ENCODE peak calls at places on chromosome 11, in six cellular contexts. One of them, this sample, is unnamed.

GRCh38 chr11:125114518-125114917 is 3.1 kb upstream of the TMEM218 start:
- DNase-seq in K562: no peak
- DNase-seq in HepG2: peak; percentile 49
- DNase-seq in SK-N-SH: no peak
- DNase-seq in HCT116: peak; percentile 34
- DNase-seq in GM12878: no peak
- DNase-seq in this sample: no peak

GRCh38 chr11:92227233-92227593 is 2.6 kb downstream of the FAT3 start:
- DNase-seq in HepG2: no peak
- DNase-seq in HCT116: no peak
- DNase-seq in GM12878: no peak
- DNase-seq in K562: no peak
- DNase-seq in SK-N-SH: peak; percentile 49
- DNase-seq in this sample: no peak

GRCh38 chr11:73308003-73308962 is at the start of gene ARHGEF17:
- DNase-seq in K562: peak; percentile 72
- DNase-seq in GM12878: no peak
- DNase-seq in HepG2: peak; percentile 78
- DNase-seq in HCT116: peak; percentile 34
- DNase-seq in SK-N-SH: peak; percentile 91
- DNase-seq in this sample: peak; percentile 96

GRCh38 chr11:59918987-59919589 is 19.1 kb upstream of the OOSP1 start:
- DNase-seq in GM12878: no peak
- DNase-seq in HepG2: peak; percentile 18
- DNase-seq in HCT116: peak; percentile 56
- DNase-seq in SK-N-SH: peak; percentile 29
- DNase-seq in K562: peak; percentile 34
- DNase-seq in this sample: peak; percentile 40

GRCh38 chr11:11069741-11070550 is 212.1 kb upstream of the ZBED5 start:
- DNase-seq in K562: no peak
- DNase-seq in HepG2: no peak
- DNase-seq in HCT116: no peak
- DNase-seq in SK-N-SH: no peak
- DNase-seq in GM12878: no peak
- DNase-seq in this sample: no peak

GRCh38 chr11:72962084-72962483 is 147.9 kb downstream of the ATG16L2 start:
- DNase-seq in HCT116: no peak
- DNase-seq in SK-N-SH: no peak
- DNase-seq in K562: no peak
- DNase-seq in GM12878: no peak
- DNase-seq in HepG2: no peak
- DNase-seq in this sample: no peak

GRCh38 chr11:74086242-74086884 is 77.5 kb upstream of the UCP3 start:
- DNase-seq in HepG2: no peak
- DNase-seq in GM12878: no peak
- DNase-seq in K562: peak; percentile 33
- DNase-seq in SK-N-SH: peak; percentile 3
- DNase-seq in HCT116: no peak
- DNase-seq in this sample: no peak

GRCh38 chr11:18792066-18792591 is 531 bp upstream of the PTPN5 start:
- DNase-seq in HCT116: no peak
- DNase-seq in GM12878: no peak
- DNase-seq in SK-N-SH: no peak
- DNase-seq in K562: no peak
- DNase-seq in HepG2: no peak
- DNase-seq in this sample: no peak

GRCh38 chr11:119115484-119116234 is 5.7 kb upstream of the HINFP start:
- DNase-seq in K562: no peak
- DNase-seq in HCT116: no peak
- DNase-seq in HepG2: no peak
- DNase-seq in SK-N-SH: no peak
- DNase-seq in GM12878: no peak
- DNase-seq in this sample: no peak

GRCh38 chr11:97234016-97234415 is 844.2 kb downstream of the JRKL start:
- DNase-seq in K562: no peak
- DNase-seq in HepG2: no peak
- DNase-seq in SK-N-SH: no peak
- DNase-seq in HCT116: no peak
- DNase-seq in GM12878: no peak
- DNase-seq in this sample: no peak

GRCh38 chr11:8354622-8355417 is 91.1 kb upstream of the LMO1 start:
- DNase-seq in HCT116: no peak
- DNase-seq in HepG2: no peak
- DNase-seq in SK-N-SH: peak; percentile 79
- DNase-seq in GM12878: no peak
- DNase-seq in K562: no peak
- DNase-seq in this sample: peak; percentile 40

GRCh38 chr11:128524172-128524571 is 63.2 kb downstream of the ETS1 start:
- DNase-seq in SK-N-SH: no peak
- DNase-seq in HCT116: no peak
- DNase-seq in K562: no peak
- DNase-seq in GM12878: no peak
- DNase-seq in HepG2: no peak
- DNase-seq in this sample: no peak

GRCh38 chr11:44088871-44089270 is 6.6 kb upstream of the EXT2 start:
- DNase-seq in HCT116: no peak
- DNase-seq in SK-N-SH: no peak
- DNase-seq in HepG2: no peak
- DNase-seq in GM12878: no peak
- DNase-seq in K562: no peak
- DNase-seq in this sample: no peak

GRCh38 chr11:124612045-124612444 is 817 bp downstream of the PANX3 start:
- DNase-seq in GM12878: no peak
- DNase-seq in HCT116: no peak
- DNase-seq in SK-N-SH: no peak
- DNase-seq in HepG2: no peak
- DNase-seq in K562: no peak
- DNase-seq in this sample: no peak

GRCh38 chr11:6437993-6438392 is 2.8 kb downstream of the HPX start:
- DNase-seq in HepG2: no peak
- DNase-seq in SK-N-SH: no peak
- DNase-seq in GM12878: no peak
- DNase-seq in HCT116: no peak
- DNase-seq in K562: no peak
- DNase-seq in this sample: no peak

GRCh38 chr11:14894657-14895598 is 2.9 kb upstream of the CYP2R1 start:
- DNase-seq in GM12878: no peak
- DNase-seq in HepG2: no peak
- DNase-seq in SK-N-SH: no peak
- DNase-seq in HCT116: no peak
- DNase-seq in K562: no peak
- DNase-seq in this sample: no peak

GRCh38 chr11:2378527-2379210 is 1.6 kb downstream of the CD81 start:
- DNase-seq in GM12878: no peak
- DNase-seq in SK-N-SH: peak; percentile 83
- DNase-seq in K562: no peak
- DNase-seq in HepG2: no peak
- DNase-seq in HCT116: no peak
- DNase-seq in this sample: no peak

GRCh38 chr11:61332266-61332822 is 561 bp downstream of the DDB1 start:
- DNase-seq in GM12878: no peak
- DNase-seq in SK-N-SH: peak; percentile 51
- DNase-seq in HCT116: no peak
- DNase-seq in K562: peak; percentile 75
- DNase-seq in HepG2: peak; percentile 52
- DNase-seq in this sample: peak; percentile 44

GRCh38 chr11:1485504-1485885 is 1.1 kb downstream of the MOB2 start:
- DNase-seq in GM12878: no peak
- DNase-seq in K562: no peak
- DNase-seq in HepG2: no peak
- DNase-seq in SK-N-SH: no peak
- DNase-seq in HCT116: no peak
- DNase-seq in this sample: no peak

GRCh38 chr11:1964955-1965354 is 17.8 kb downstream of the MRPL23 start:
- DNase-seq in K562: no peak
- DNase-seq in HCT116: no peak
- DNase-seq in HepG2: no peak
- DNase-seq in GM12878: no peak
- DNase-seq in SK-N-SH: no peak
- DNase-seq in this sample: no peak

GRCh38 chr11:68436985-68437926 is 23.3 kb upstream of the PPP6R3 start:
- DNase-seq in SK-N-SH: no peak
- DNase-seq in GM12878: no peak
- DNase-seq in HepG2: no peak
- DNase-seq in K562: peak; percentile 67
- DNase-seq in HCT116: no peak
- DNase-seq in this sample: no peak

GRCh38 chr11:88555018-88555828 is 217.7 kb upstream of the CTSC start:
- DNase-seq in SK-N-SH: no peak
- DNase-seq in HCT116: peak; percentile 95
- DNase-seq in HepG2: no peak
- DNase-seq in K562: no peak
- DNase-seq in GM12878: no peak
- DNase-seq in this sample: no peak

GRCh38 chr11:101357771-101358170 is 226.0 kb downstream of the TRPC6 start:
- DNase-seq in SK-N-SH: no peak
- DNase-seq in GM12878: no peak
- DNase-seq in HCT116: no peak
- DNase-seq in K562: no peak
- DNase-seq in HepG2: no peak
- DNase-seq in this sample: no peak

GRCh38 chr11:111001986-111002616 is 243.4 kb upstream of the POU2AF2 start:
- DNase-seq in HCT116: no peak
- DNase-seq in GM12878: no peak
- DNase-seq in HepG2: no peak
- DNase-seq in SK-N-SH: no peak
- DNase-seq in K562: no peak
- DNase-seq in this sample: no peak

GRCh38 chr11:75403037-75403436 is 3.7 kb downstream of the RPS3 start:
- DNase-seq in HepG2: no peak
- DNase-seq in GM12878: no peak
- DNase-seq in HCT116: no peak
- DNase-seq in SK-N-SH: no peak
- DNase-seq in K562: no peak
- DNase-seq in this sample: no peak

GRCh38 chr11:75403983-75404658 is 4.8 kb downstream of the RPS3 start:
- DNase-seq in HepG2: no peak
- DNase-seq in SK-N-SH: no peak
- DNase-seq in K562: no peak
- DNase-seq in GM12878: no peak
- DNase-seq in HCT116: no peak
- DNase-seq in this sample: no peak

GRCh38 chr11:75402002-75402773 is 2.9 kb downstream of the RPS3 start:
- DNase-seq in GM12878: no peak
- DNase-seq in K562: no peak
- DNase-seq in HepG2: no peak
- DNase-seq in SK-N-SH: no peak
- DNase-seq in HCT116: no peak
- DNase-seq in this sample: no peak

GRCh38 chr11:75408852-75409219 is 9.5 kb downstream of the RPS3 start:
- DNase-seq in HCT116: no peak
- DNase-seq in K562: no peak
- DNase-seq in HepG2: no peak
- DNase-seq in SK-N-SH: no peak
- DNase-seq in GM12878: no peak
- DNase-seq in this sample: no peak

DNA sequence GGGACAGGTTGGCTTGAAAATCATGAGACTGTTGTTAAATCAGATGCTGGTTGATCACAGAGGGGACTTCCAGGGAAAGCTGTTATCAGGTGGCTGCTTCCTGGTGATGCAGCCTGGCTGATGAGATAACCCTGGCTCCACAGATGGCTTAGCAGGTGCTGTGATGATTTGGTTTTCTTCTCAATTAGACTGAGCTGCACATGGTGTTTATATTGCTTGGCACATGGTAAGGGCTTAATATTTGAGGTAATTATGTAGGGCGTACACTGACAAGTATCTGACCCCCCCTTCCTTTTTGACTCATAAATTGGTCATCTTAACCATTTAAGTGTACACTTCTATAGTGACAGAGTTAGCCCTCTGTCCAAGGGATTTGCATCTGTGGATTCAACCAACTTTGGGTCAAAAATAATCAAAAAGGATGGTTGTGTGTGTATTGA is 7.0 kb downstream of the RPS3 start:
- DNase-seq in K562: peak; percentile 68
- DNase-seq in HCT116: no peak
- DNase-seq in SK-N-SH: peak; percentile 61
- DNase-seq in HepG2: no peak
- DNase-seq in GM12878: no peak
- DNase-seq in this sample: no peak
- TF ChIP-seq JUND in K562: peak; percentile 36
- TF ChIP-seq JUND in HCT116: no peak
- TF ChIP-seq JUND in SK-N-SH: peak; percentile 26
- TF ChIP-seq JUND in HepG2: no peak
- TF ChIP-seq JUND in GM12878: no peak
- TF ChIP-seq JUND in this sample: no peak

GRCh38 chr11:63769044-63769718 is 606 bp upstream of the ZFTA start:
- DNase-seq in SK-N-SH: peak; percentile 83
- DNase-seq in GM12878: no peak
- DNase-seq in K562: peak; percentile 83
- DNase-seq in HCT116: no peak
- DNase-seq in HepG2: no peak
- DNase-seq in this sample: peak; percentile 54
- TF ChIP-seq JUND in SK-N-SH: no peak
- TF ChIP-seq JUND in GM12878: no peak
- TF ChIP-seq JUND in K562: no peak
- TF ChIP-seq JUND in HCT116: no peak
- TF ChIP-seq JUND in HepG2: no peak
- TF ChIP-seq JUND in this sample: no peak

GRCh38 chr11:104870910-104871309 is 27.4 kb downstream of the CASP12 start:
- DNase-seq in GM12878: no peak
- DNase-seq in K562: no peak
- DNase-seq in SK-N-SH: no peak
- DNase-seq in HepG2: no peak
- DNase-seq in HCT116: no peak
- DNase-seq in this sample: no peak
- TF ChIP-seq JUND in GM12878: no peak
- TF ChIP-seq JUND in K562: no peak
- TF ChIP-seq JUND in SK-N-SH: no peak
- TF ChIP-seq JUND in HepG2: no peak
- TF ChIP-seq JUND in HCT116: no peak
- TF ChIP-seq JUND in this sample: no peak

GRCh38 chr11:105673089-105673488 is 63.2 kb downstream of the GRIA4 start:
- DNase-seq in GM12878: no peak
- DNase-seq in K562: peak; percentile 5
- DNase-seq in HCT116: no peak
- DNase-seq in HepG2: peak; percentile 12
- DNase-seq in SK-N-SH: no peak
- DNase-seq in this sample: peak; percentile 87

GRCh38 chr11:105670811-105671210 is 60.9 kb downstream of the GRIA4 start:
- DNase-seq in GM12878: no peak
- DNase-seq in K562: no peak
- DNase-seq in HepG2: no peak
- DNase-seq in HCT116: peak; percentile 13
- DNase-seq in SK-N-SH: no peak
- DNase-seq in this sample: no peak

GRCh38 chr11:105665281-105665680 is 55.4 kb downstream of the GRIA4 start:
- DNase-seq in HCT116: no peak
- DNase-seq in HepG2: no peak
- DNase-seq in K562: no peak
- DNase-seq in GM12878: no peak
- DNase-seq in SK-N-SH: no peak
- DNase-seq in this sample: no peak

DNA sequence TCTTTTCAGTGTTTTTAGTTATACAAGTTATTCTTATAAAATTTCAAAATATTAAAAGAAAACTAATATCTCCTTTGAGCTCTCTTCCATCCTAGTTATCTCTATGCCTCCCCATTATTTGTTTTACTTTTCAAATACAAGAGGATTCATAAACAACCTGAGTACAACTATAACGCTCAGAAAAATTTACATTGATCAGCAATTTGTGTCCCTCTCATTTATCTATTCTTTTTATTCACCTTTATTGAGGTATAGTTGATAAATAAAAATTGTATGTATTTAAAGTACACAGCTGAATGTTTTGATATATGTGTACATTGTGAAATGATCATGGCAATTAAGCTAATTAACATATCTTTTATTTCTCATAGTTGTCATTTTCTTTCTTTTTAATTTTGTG is 57.6 kb downstream of the GRIA4 start:
- DNase-seq in HCT116: no peak
- DNase-seq in HepG2: no peak
- DNase-seq in K562: no peak
- DNase-seq in SK-N-SH: no peak
- DNase-seq in GM12878: no peak
- DNase-seq in this sample: no peak
- TF ChIP-seq JUND in HCT116: no peak
- TF ChIP-seq JUND in HepG2: no peak
- TF ChIP-seq JUND in K562: no peak
- TF ChIP-seq JUND in SK-N-SH: no peak
- TF ChIP-seq JUND in GM12878: no peak
- TF ChIP-seq JUND in this sample: no peak

This sample was measured in T47D.